ENCODE peak calls at places on chromosomes 3 and 15, in four cellular contexts. One of them, this sample, is unnamed. For H3K4me1 and H3K36me3, the result is how much of the 10 kb centered on the place peaks cover.

GRCh38 chr15:73746883-73747282 is 6.3 kb downstream of the INSYN1 start:
- DNase-seq in HepG2: no peak
- DNase-seq in stomach: no peak
- DNase-seq in testis: no peak
- DNase-seq in this sample: no peak

GRCh38 chr3:174285242-174285641 is 573.9 kb upstream of the NAALADL2 start:
- DNase-seq in testis: no peak
- DNase-seq in stomach: no peak
- DNase-seq in HepG2: no peak
- DNase-seq in this sample: no peak

GRCh38 chr15:48096813-48097212 is 24.0 kb upstream of the SLC24A5 start:
- DNase-seq in testis: no peak
- DNase-seq in stomach: no peak
- DNase-seq in HepG2: no peak
- DNase-seq in this sample: no peak

GRCh38 chr15:68643216-68643830 is 64.5 kb downstream of the CORO2B start:
- DNase-seq in HepG2: no peak
- DNase-seq in stomach: no peak
- DNase-seq in testis: no peak
- DNase-seq in this sample: peak

GRCh38 chr15:36591534-36592411 is 12.3 kb downstream of the CDIN1 start:
- DNase-seq in testis: no peak
- DNase-seq in HepG2: no peak
- DNase-seq in stomach: no peak
- DNase-seq in this sample: no peak

GRCh38 chr3:59644479-59645075 is 594.8 kb upstream of the CFAP20DC start:
- DNase-seq in HepG2: no peak
- DNase-seq in stomach: no peak
- DNase-seq in testis: no peak
- DNase-seq in this sample: no peak

GRCh38 chr3:57983734-57984518 is 24.3 kb upstream of the FLNB start:
- DNase-seq in testis: peak
- DNase-seq in stomach: peak
- DNase-seq in HepG2: peak
- DNase-seq in this sample: peak

GRCh38 chr3:46006646-46007045 is 11.0 kb upstream of the FYCO1 start:
- DNase-seq in stomach: no peak
- DNase-seq in testis: no peak
- DNase-seq in HepG2: no peak
- DNase-seq in this sample: no peak

GRCh38 chr3:102090646-102091045 is 241.3 kb downstream of the NFKBIZ start:
- DNase-seq in testis: no peak
- DNase-seq in HepG2: no peak
- DNase-seq in stomach: no peak
- DNase-seq in this sample: no peak

GRCh38 chr15:79527821-79528220 is 95.7 kb downstream of the MINAR1 start:
- DNase-seq in testis: no peak
- DNase-seq in stomach: no peak
- DNase-seq in HepG2: no peak
- DNase-seq in this sample: no peak

GRCh38 chr3:101861978-101862421 is 12.7 kb downstream of the NFKBIZ start:
- DNase-seq in stomach: no peak
- DNase-seq in HepG2: no peak
- DNase-seq in testis: no peak
- DNase-seq in this sample: no peak

GRCh38 chr15:65824031-65824743 is 32.1 kb upstream of the DENND4A start:
- DNase-seq in stomach: peak
- DNase-seq in testis: peak
- DNase-seq in HepG2: peak
- DNase-seq in this sample: peak

GRCh38 chr3:73624363-73625123 is at the start of gene PDZRN3:
- DNase-seq in HepG2: no peak
- DNase-seq in testis: peak
- DNase-seq in stomach: peak
- DNase-seq in this sample: peak

GRCh38 chr3:7788881-7789280 is 712.7 kb upstream of the LMCD1 start:
- DNase-seq in stomach: no peak
- DNase-seq in testis: no peak
- DNase-seq in HepG2: no peak
- DNase-seq in this sample: no peak

GRCh38 chr3:116000315-116000714 is 377.0 kb downstream of the GAP43 start:
- DNase-seq in testis: no peak
- DNase-seq in HepG2: peak
- DNase-seq in stomach: no peak
- DNase-seq in this sample: peak

GRCh38 chr3:118505784-118506183 is 528.9 kb downstream of the IGSF11 start:
- DNase-seq in stomach: no peak
- DNase-seq in testis: no peak
- DNase-seq in HepG2: no peak
- DNase-seq in this sample: no peak

GRCh38 chr3:170728181-170728580 is 141.8 kb downstream of the RPL22L1 start:
- DNase-seq in stomach: no peak
- DNase-seq in HepG2: no peak
- DNase-seq in testis: no peak
- DNase-seq in this sample: no peak

GRCh38 chr3:45665101-45665572 is 24.1 kb upstream of the SACM1L start:
- DNase-seq in stomach: peak
- DNase-seq in testis: peak
- DNase-seq in HepG2: peak
- DNase-seq in this sample: no peak

GRCh38 chr15:39908186-39908585 is 11.9 kb downstream of the GPR176 start:
- DNase-seq in stomach: no peak
- DNase-seq in testis: no peak
- DNase-seq in HepG2: no peak
- DNase-seq in this sample: no peak

GRCh38 chr3:175564335-175564734 is 705.2 kb downstream of the NAALADL2 start:
- DNase-seq in testis: no peak
- DNase-seq in stomach: no peak
- DNase-seq in HepG2: no peak
- DNase-seq in this sample: no peak

GRCh38 chr3:50649451-50649931 is 25.2 kb upstream of the DOCK3 start:
- DNase-seq in HepG2: no peak
- DNase-seq in testis: peak
- DNase-seq in stomach: no peak
- DNase-seq in this sample: no peak

GRCh38 chr3:81249540-81250029 is 511.9 kb downstream of the GBE1 start:
- DNase-seq in stomach: no peak
- DNase-seq in HepG2: peak
- DNase-seq in testis: no peak
- DNase-seq in this sample: no peak

GRCh38 chr15:38945551-38946298 is 381.1 kb upstream of the RASGRP1 start:
- DNase-seq in testis: no peak
- DNase-seq in stomach: no peak
- DNase-seq in HepG2: no peak
- DNase-seq in this sample: no peak

GRCh38 chr3:181623924-181624694 is 87.6 kb upstream of the SOX2 start:
- DNase-seq in testis: no peak
- DNase-seq in stomach: no peak
- DNase-seq in HepG2: no peak
- DNase-seq in this sample: no peak

GRCh38 chr15:98417346-98417745 is 231.0 kb upstream of the IGF1R start:
- DNase-seq in HepG2: no peak
- DNase-seq in stomach: no peak
- DNase-seq in testis: no peak
- DNase-seq in this sample: no peak

GRCh38 chr3:134552776-134553175 is 66.9 kb downstream of the CEP63 start:
- DNase-seq in stomach: no peak
- DNase-seq in HepG2: no peak
- DNase-seq in testis: no peak
- DNase-seq in this sample: no peak

GRCh38 chr3:50321146-50321843 is 1.2 kb downstream of the HYAL2 start:
- DNase-seq in stomach: peak
- DNase-seq in testis: peak
- DNase-seq in HepG2: peak
- DNase-seq in this sample: peak

GRCh38 chr3:115858995-115859807 is 235.9 kb downstream of the GAP43 start:
- DNase-seq in HepG2: no peak
- DNase-seq in stomach: no peak
- DNase-seq in testis: no peak
- DNase-seq in this sample: no peak

GRCh38 chr3:46208167-46208704 is at the start of gene CCR1:
- DNase-seq in HepG2: peak
- DNase-seq in stomach: no peak
- DNase-seq in testis: peak
- DNase-seq in this sample: no peak

GRCh38 chr15:42359249-42359648 is at the start of gene CAPN3:
- DNase-seq in testis: no peak
- DNase-seq in stomach: no peak
- DNase-seq in HepG2: no peak
- DNase-seq in this sample: no peak
- H3K4me1 ChIP-seq in testis: under half
- H3K4me1 ChIP-seq in stomach: under half
- H3K4me1 ChIP-seq in HepG2: under half
- H3K4me1 ChIP-seq in this sample: under half

GRCh38 chr3:43857361-43858051 is 166.8 kb downstream of the ABHD5 start:
- DNase-seq in stomach: no peak
- DNase-seq in HepG2: no peak
- DNase-seq in testis: no peak
- DNase-seq in this sample: no peak

GRCh38 chr3:43858052-43858701 is 167.4 kb downstream of the ABHD5 start:
- DNase-seq in testis: no peak
- DNase-seq in HepG2: no peak
- DNase-seq in stomach: no peak
- DNase-seq in this sample: no peak

GRCh38 chr3:43855674-43856299 is 165.0 kb downstream of the ABHD5 start:
- DNase-seq in stomach: peak
- DNase-seq in HepG2: peak
- DNase-seq in testis: peak
- DNase-seq in this sample: no peak

GRCh38 chr3:43856351-43856750 is 165.6 kb downstream of the ABHD5 start:
- DNase-seq in HepG2: no peak
- DNase-seq in testis: no peak
- DNase-seq in stomach: no peak
- DNase-seq in this sample: no peak

DNA sequence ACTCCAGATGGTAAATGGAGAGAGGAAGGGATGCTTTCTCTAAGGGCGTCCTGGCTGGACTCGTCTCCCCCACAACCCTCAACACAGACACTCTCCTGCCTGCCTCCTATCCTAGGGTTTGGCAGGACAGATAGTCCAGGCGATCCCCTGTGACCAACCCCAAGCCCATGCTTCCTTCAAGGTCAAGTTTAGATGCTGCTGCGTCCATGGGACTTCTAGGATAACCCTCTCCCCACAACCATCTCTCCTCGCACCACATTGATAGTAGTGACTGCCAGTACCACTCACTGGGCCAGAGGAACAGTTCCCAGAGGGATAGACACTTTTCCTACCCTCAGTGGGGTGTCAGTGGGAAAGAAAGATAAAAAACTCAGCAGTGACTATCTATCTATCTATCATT is 166.0 kb downstream of the ABHD5 start:
- DNase-seq in HepG2: no peak
- DNase-seq in testis: no peak
- DNase-seq in stomach: no peak
- DNase-seq in this sample: no peak
- TF ChIP-seq POLR2A in HepG2: no peak
- TF ChIP-seq POLR2A in testis: no peak
- TF ChIP-seq POLR2A in stomach: no peak
- TF ChIP-seq POLR2A in this sample: no peak

GRCh38 chr3:172356427-172356826 is 91.8 kb downstream of the GHSR start:
- DNase-seq in stomach: no peak
- DNase-seq in testis: no peak
- DNase-seq in HepG2: no peak
- DNase-seq in this sample: no peak
- H3K36me3 ChIP-seq in stomach: under half
- H3K36me3 ChIP-seq in testis: under half
- H3K36me3 ChIP-seq in HepG2: under half
- H3K36me3 ChIP-seq in this sample: under half

GRCh38 chr15:85311647-85312046 is 68.8 kb upstream of the AKAP13 start:
- DNase-seq in stomach: no peak
- DNase-seq in HepG2: no peak
- DNase-seq in testis: no peak
- DNase-seq in this sample: no peak
- H3K4me1 ChIP-seq in stomach: under half
- H3K4me1 ChIP-seq in HepG2: under half
- H3K4me1 ChIP-seq in testis: under half
- H3K4me1 ChIP-seq in this sample: under half

GRCh38 chr3:188286087-188286513 is 132.1 kb downstream of the LPP start:
- DNase-seq in HepG2: no peak
- DNase-seq in stomach: no peak
- DNase-seq in testis: no peak
- DNase-seq in this sample: peak
- TF ChIP-seq POLR2A in HepG2: no peak
- TF ChIP-seq POLR2A in stomach: no peak
- TF ChIP-seq POLR2A in testis: no peak
- TF ChIP-seq POLR2A in this sample: no peak

DNA sequence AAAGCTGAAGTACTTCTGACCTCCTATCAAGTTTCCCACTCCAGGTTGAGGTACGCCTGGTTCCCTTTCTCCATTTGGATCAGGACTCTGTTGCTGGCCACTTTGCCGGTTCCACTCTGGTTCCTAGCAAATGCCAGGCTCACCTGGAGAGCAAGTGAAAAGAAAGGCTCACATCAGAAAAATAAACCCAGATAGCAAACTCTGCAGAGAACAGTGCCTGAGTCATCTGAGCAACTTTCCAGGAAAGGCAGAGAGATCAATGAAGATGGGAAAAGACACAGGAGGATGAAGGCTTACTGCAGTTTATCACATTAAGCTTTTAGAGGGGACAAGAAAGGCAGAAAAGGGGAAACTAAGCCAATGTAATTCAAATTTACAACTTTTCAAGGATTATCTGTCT is 41.8 kb upstream of the WDR5B start:
- DNase-seq in stomach: no peak
- DNase-seq in testis: no peak
- DNase-seq in HepG2: no peak
- DNase-seq in this sample: no peak
- H3K36me3 ChIP-seq in stomach: half or more
- H3K36me3 ChIP-seq in testis: under half
- H3K36me3 ChIP-seq in HepG2: under half
- H3K36me3 ChIP-seq in this sample: under half

GRCh38 chr3:64186667-64187064 is 38.6 kb downstream of the PRICKLE2 start:
- DNase-seq in HepG2: no peak
- DNase-seq in stomach: no peak
- DNase-seq in testis: no peak
- DNase-seq in this sample: no peak

GRCh38 chr3:64184621-64185020 is 40.6 kb downstream of the PRICKLE2 start:
- DNase-seq in stomach: no peak
- DNase-seq in HepG2: no peak
- DNase-seq in testis: no peak
- DNase-seq in this sample: no peak

GRCh38 chr3:64187065-64187959 is 38.0 kb downstream of the PRICKLE2 start:
- DNase-seq in testis: peak
- DNase-seq in stomach: peak
- DNase-seq in HepG2: peak
- DNase-seq in this sample: peak

GRCh38 chr3:64188810-64189560 is 36.3 kb downstream of the PRICKLE2 start:
- DNase-seq in stomach: no peak
- DNase-seq in HepG2: no peak
- DNase-seq in testis: no peak
- DNase-seq in this sample: peak

DNA sequence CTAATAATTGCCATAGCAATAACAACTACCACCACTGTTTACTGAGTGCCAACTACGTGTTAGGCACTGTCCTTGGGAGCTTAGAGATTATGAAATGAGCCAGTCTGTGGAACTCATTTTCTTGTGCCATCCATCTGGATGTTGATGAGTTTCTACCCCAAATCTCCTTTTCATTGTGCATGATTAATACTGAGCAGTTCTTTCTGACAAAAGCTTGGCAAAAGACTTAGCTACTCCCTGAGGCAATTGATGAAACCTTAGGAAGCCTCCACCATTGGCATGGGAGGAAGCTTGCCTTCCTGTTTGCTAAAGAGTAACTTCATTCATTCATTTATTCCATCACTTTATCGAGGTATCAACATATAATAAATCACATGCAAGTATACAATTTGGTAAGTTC is 39.8 kb downstream of the PRICKLE2 start:
- DNase-seq in HepG2: no peak
- DNase-seq in stomach: no peak
- DNase-seq in testis: no peak
- DNase-seq in this sample: no peak
- H3K4me1 ChIP-seq in HepG2: under half
- H3K4me1 ChIP-seq in stomach: under half
- H3K4me1 ChIP-seq in testis: under half
- H3K4me1 ChIP-seq in this sample: half or more

This sample was measured in sigmoid colon.